ENCODE peak calls at places on chromosomes 4 and X, in seven cellular contexts. F is sigmoid colon, X is fibroblast of lung, R is SK-N-SH, B is ovary, U is pancreas, A is lower lobe of right lung. Z is an unnamed sample.

GRCh38 chr4:5874811-5875465 is 17.9 kb downstream of the CRMP1 start:
- DNase-seq in F (no peak), X (peak; percentile 22), R (no peak), B (no peak), U (no peak), A (no peak), Z (no peak)

GRCh38 chr4:47374477-47374876 is 89.0 kb downstream of the COMMD8 start:
- DNase-seq in F (no peak), X (peak; percentile 51), R (no peak), B (no peak), U (no peak), A (no peak), Z (no peak)

GRCh38 chr4:158130204-158130603 is 42.6 kb downstream of the GASK1B start:
- DNase-seq in F (no peak), X (no peak), R (no peak), B (no peak), U (no peak), A (no peak), Z (no peak)

GRCh38 chr4:183657564-183657963 is 1.4 kb downstream of the RWDD4 start:
- DNase-seq in F (no peak), X (no peak), R (no peak), B (no peak), U (no peak), A (no peak), Z (no peak)

GRCh38 chr4:184450045-184450444 is 24.3 kb downstream of the IRF2 start:
- DNase-seq in F (no peak), X (peak; percentile 87), R (no peak), B (no peak), U (no peak), A (no peak), Z (no peak)

GRCh38 chrX:109392895-109393294 is 89.0 kb downstream of the GUCY2F start:
- DNase-seq in F (no peak), X (no peak), R (no peak), B (no peak), U (no peak), A (no peak), Z (no peak)

GRCh38 chrX:17758382-17758781 is 21.1 kb downstream of the SCML1 start:
- DNase-seq in F (no peak), X (no peak), R (no peak), B (no peak), U (no peak), A (no peak), Z (no peak)

GRCh38 chr4:82104578-82104977 is 269.2 kb downstream of the HNRNPD start:
- DNase-seq in F (no peak), X (no peak), R (no peak), B (no peak), U (no peak), A (no peak), Z (no peak)

GRCh38 chr4:17511041-17511949 is 595 bp downstream of the QDPR start:
- DNase-seq in F (peak; percentile 85), X (peak; percentile 41), R (peak; percentile 53), B (peak; percentile 56), U (peak; percentile 66), A (peak; percentile 82), Z (peak; percentile 41)

GRCh38 chr4:110629780-110630500 is 7.1 kb upstream of the PITX2 start:
- DNase-seq in F (no peak), X (no peak), R (no peak), B (no peak), U (no peak), A (no peak), Z (no peak)

GRCh38 chr4:182478475-182478874 is 235.3 kb downstream of the TENM3 start:
- DNase-seq in F (no peak), X (peak; percentile 73), R (peak; percentile 51), B (no peak), U (no peak), A (no peak), Z (no peak)

GRCh38 chr4:112184438-112184837 is 39.2 kb downstream of the FAM241A start:
- DNase-seq in F (no peak), X (no peak), R (no peak), B (no peak), U (no peak), A (no peak), Z (no peak)

GRCh38 chrX:37989304-37989703 is 17.0 kb upstream of the SYTL5 start:
- DNase-seq in F (no peak), X (no peak), R (no peak), B (no peak), U (no peak), A (no peak), Z (no peak)

GRCh38 chrX:4379071-4379470 is 665.6 kb upstream of the PRKX start:
- DNase-seq in F (no peak), X (no peak), R (no peak), B (no peak), U (no peak), A (no peak), Z (no peak)

GRCh38 chrX:150236304-150236703 is 126.8 kb upstream of the MAMLD1 start:
- DNase-seq in F (no peak), X (no peak), R (no peak), B (no peak), U (no peak), A (no peak), Z (no peak)

GRCh38 chr4:173461170-173461569 is 62.3 kb upstream of the SCRG1 start:
- DNase-seq in F (no peak), X (no peak), R (no peak), B (no peak), U (no peak), A (no peak), Z (no peak)

GRCh38 chr4:17814140-17814539 is 3.4 kb downstream of the NCAPG start:
- DNase-seq in F (no peak), X (peak; percentile 58), R (no peak), B (no peak), U (no peak), A (no peak), Z (no peak)

GRCh38 chr4:173573286-173573685 is 43.3 kb upstream of the HAND2 start:
- DNase-seq in F (peak; percentile 77), X (no peak), R (no peak), B (no peak), U (no peak), A (no peak), Z (no peak)

GRCh38 chr4:176964116-176964691 is 171.5 kb upstream of the VEGFC start:
- DNase-seq in F (no peak), X (no peak), R (no peak), B (no peak), U (no peak), A (no peak), Z (no peak)

GRCh38 chr4:90495211-90495610 is 368.0 kb downstream of the CCSER1 start:
- DNase-seq in F (no peak), X (no peak), R (peak; percentile 21), B (no peak), U (no peak), A (no peak), Z (peak; percentile 18)

GRCh38 chrX:138026211-138026610 is 460.3 kb downstream of the ZIC3 start:
- DNase-seq in F (no peak), X (peak; percentile 1), R (peak; percentile 27), B (no peak), U (no peak), A (no peak), Z (no peak)

GRCh38 chr4:156970501-156971167 is 965 bp downstream of the PDGFC start:
- DNase-seq in F (peak; percentile 87), X (peak; percentile 70), R (peak; percentile 68), B (peak; percentile 59), U (peak; percentile 59), A (peak; percentile 76), Z (peak; percentile 75)

GRCh38 chrX:20144491-20144890 is 2.9 kb upstream of the EIF1AX start:
- DNase-seq in F (no peak), X (peak; percentile 21), R (no peak), B (no peak), U (no peak), A (no peak), Z (no peak)

GRCh38 chr4:158211288-158211687 is 1.0 kb downstream of the TMEM144 start:
- DNase-seq in F (no peak), X (no peak), R (no peak), B (no peak), U (no peak), A (no peak), Z (no peak)

GRCh38 chr4:8451440-8452182 is 11.0 kb downstream of the TRMT44 start:
- DNase-seq in F (no peak), X (no peak), R (no peak), B (no peak), U (no peak), A (no peak), Z (no peak)

GRCh38 chr4:103634236-103634635 is 85.5 kb downstream of the TACR3 start:
- DNase-seq in F (no peak), X (no peak), R (no peak), B (no peak), U (no peak), A (no peak), Z (no peak)

GRCh38 chr4:120400441-120400840 is 333.8 kb upstream of the MAD2L1 start:
- DNase-seq in F (no peak), X (no peak), R (no peak), B (no peak), U (no peak), A (no peak), Z (no peak)

DNA sequence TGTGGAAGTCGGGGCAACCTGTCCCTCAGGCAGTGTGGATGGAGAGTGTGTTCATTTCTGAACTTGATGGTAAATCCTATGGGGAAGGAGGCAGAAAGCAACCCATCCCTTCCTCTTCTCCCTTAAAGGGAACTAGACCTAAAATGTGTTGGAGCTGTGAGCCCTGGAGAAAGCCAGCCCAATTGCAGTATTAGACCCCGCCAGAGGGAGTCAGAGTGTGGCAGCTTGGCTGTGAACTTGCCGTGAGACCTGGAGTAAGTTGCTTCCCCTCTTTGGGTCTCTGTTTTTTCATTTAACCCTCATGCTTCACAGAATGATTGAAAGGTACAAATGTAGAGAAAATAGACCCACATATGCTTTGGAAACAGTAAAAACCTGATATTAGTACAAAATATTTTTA is 108.7 kb upstream of the PAK3 start:
- DNase-seq in F (no peak), X (no peak), R (no peak), B (no peak), U (no peak), A (no peak), Z (no peak)
- TF ChIP-seq CTCF in F (no peak), X (no peak), R (peak; percentile 11), B (no peak), U (no peak), A (no peak), Z (no peak)

GRCh38 chr4:1573830-1574459 is 110.2 kb downstream of the FAM53A start:
- DNase-seq in F (peak; percentile 51), X (no peak), R (no peak), B (no peak), U (peak; percentile 8), A (no peak), Z (no peak)
- H3K27me3 ChIP-seq in F (peaks cover 25% of the 10 kb centered on the region), X (no peaks in the 10 kb centered on the region), R (no peaks in the 10 kb centered on the region), B (no peaks in the 10 kb centered on the region), U (no peaks in the 10 kb centered on the region), A (no peaks in the 10 kb centered on the region), Z (no peaks in the 10 kb centered on the region)

GRCh38 chrX:9997524-9997923 is 30.4 kb downstream of the CLDN34 start:
- DNase-seq in F (no peak), X (no peak), R (no peak), B (no peak), U (no peak), A (no peak), Z (no peak)
- H3K27ac ChIP-seq in F (no peak overlapping the region), X (no peak overlapping the region), R (no peak overlapping the region), B (no peak overlapping the region), U (no peak overlapping the region), A (no peak overlapping the region), Z (no peak overlapping the region)

DNA sequence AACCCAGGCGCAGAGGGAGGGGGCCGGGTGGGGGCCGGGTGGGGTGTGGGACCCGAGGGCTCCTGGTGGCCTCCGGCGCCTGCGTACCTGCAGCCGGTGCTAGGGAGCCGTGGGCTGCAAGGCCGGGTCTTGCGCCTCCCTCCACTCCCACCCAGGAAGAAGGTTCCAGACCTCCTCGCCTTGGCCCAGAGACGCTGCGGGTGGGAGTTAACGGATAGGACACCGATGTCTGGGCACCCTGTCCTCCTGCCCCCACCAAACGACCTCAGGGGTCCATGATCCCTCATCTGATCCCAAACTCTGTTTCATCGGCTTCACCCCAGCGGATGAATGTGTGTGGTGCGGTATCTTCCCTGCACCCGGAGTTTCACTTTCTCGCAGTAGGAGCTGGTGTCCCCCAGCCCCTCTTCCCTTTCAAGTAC is 927 bp downstream of the MSX1 start:
- DNase-seq in F (no peak), X (no peak), R (no peak), B (no peak), U (no peak), A (no peak), Z (no peak)
- TF ChIP-seq CTCF in F (no peak), X (no peak), R (no peak), B (no peak), U (no peak), A (no peak), Z (no peak)